ENCODE peak calls at places on chromosomes 6 and 20, in eight cellular contexts. I is B cell; R is activated CD4-positive, alpha-beta T cell treated with anti-CD3 and anti-CD28 coated beads, Interleukin-2, amount 10 ng/mL, durations not matched to agents 7 days and 5 days; Y is mesenchymal stem cell; W is H54; E is RPMI8226; H is cardiac fibroblast; X is iPS-NIHi11. F is an unnamed sample.

GRCh38 chr6:53707108-53707897 is 41.7 kb upstream of the KLHL31 start:
- DNase-seq in I (no peak), R (no peak), Y (no peak), W (no peak), E (no peak), H (no peak), X (no peak), F (no peak)

GRCh38 chr20:9110365-9110764 is 41.5 kb downstream of the PLCB4 start:
- DNase-seq in I (no peak), R (no peak), Y (peak), W (no peak), E (no peak), H (peak), X (no peak), F (no peak)

GRCh38 chr20:42996141-42996540 is 193.6 kb downstream of the PTPRT start:
- DNase-seq in I (no peak), R (no peak), Y (no peak), W (no peak), E (no peak), H (no peak), X (no peak), F (no peak)

GRCh38 chr6:135753196-135753595 is 98.3 kb upstream of the PDE7B start:
- DNase-seq in I (no peak), R (no peak), Y (no peak), W (no peak), E (no peak), H (no peak), X (no peak), F (no peak)

GRCh38 chr20:728022-728944 is 40.0 kb downstream of the SLC52A3 start:
- DNase-seq in I (no peak), R (peak), Y (peak), W (no peak), E (peak), H (peak), X (peak), F (peak)

GRCh38 chr6:110813813-110814487 is 1.3 kb downstream of the CDK19 start:
- DNase-seq in I (peak), R (no peak), Y (peak), W (no peak), E (peak), H (no peak), X (peak), F (peak)

GRCh38 chr6:5072440-5072839 is 12.7 kb upstream of the PPP1R3G start:
- DNase-seq in I (no peak), R (peak), Y (no peak), W (no peak), E (no peak), H (no peak), X (no peak), F (no peak)

GRCh38 chr20:43187476-43188233 is 2.1 kb downstream of the PTPRT start:
- DNase-seq in I (no peak), R (peak), Y (peak), W (peak), E (peak), H (peak), X (peak), F (peak)

GRCh38 chr6:64890609-64891008 is 816.4 kb downstream of the EYS start:
- DNase-seq in I (no peak), R (no peak), Y (no peak), W (no peak), E (no peak), H (peak), X (no peak), F (no peak)

GRCh38 chr6:33683051-33683571 is 28.4 kb downstream of the UQCC2 start:
- DNase-seq in I (no peak), R (peak), Y (no peak), W (no peak), E (no peak), H (peak), X (no peak), F (no peak)

GRCh38 chr6:20905377-20905776 is 371.1 kb downstream of the CDKAL1 start:
- DNase-seq in I (no peak), R (no peak), Y (no peak), W (no peak), E (no peak), H (no peak), X (no peak), F (no peak)

GRCh38 chr6:87551799-87552198 is 38.0 kb downstream of the RARS2 start:
- DNase-seq in I (no peak), R (no peak), Y (no peak), W (no peak), E (no peak), H (no peak), X (no peak), F (no peak)

GRCh38 chr6:210778-211177 is 81.5 kb upstream of the DUSP22 start:
- DNase-seq in I (no peak), R (no peak), Y (no peak), W (no peak), E (no peak), H (no peak), X (no peak), F (no peak)

GRCh38 chr20:49705358-49705757 is 8.3 kb downstream of the B4GALT5 start:
- DNase-seq in I (no peak), R (no peak), Y (no peak), W (no peak), E (peak), H (no peak), X (no peak), F (no peak)

GRCh38 chr20:21180248-21180647 is 54.4 kb downstream of the KIZ start:
- DNase-seq in I (no peak), R (no peak), Y (no peak), W (no peak), E (no peak), H (no peak), X (peak), F (no peak)

GRCh38 chr6:4848382-4849068 is 72.3 kb downstream of the CDYL start:
- DNase-seq in I (no peak), R (no peak), Y (peak), W (no peak), E (peak), H (no peak), X (no peak), F (no peak)

GRCh38 chr20:11982289-11982957 is 64.7 kb downstream of the BTBD3 start:
- DNase-seq in I (no peak), R (no peak), Y (no peak), W (no peak), E (no peak), H (no peak), X (no peak), F (no peak)

GRCh38 chr6:41185991-41186675 is 14.8 kb downstream of the TREML2 start:
- DNase-seq in I (no peak), R (no peak), Y (no peak), W (no peak), E (no peak), H (no peak), X (no peak), F (no peak)

GRCh38 chr20:6140947-6141346 is 18.1 kb upstream of the FERMT1 start:
- DNase-seq in I (no peak), R (no peak), Y (peak), W (peak), E (peak), H (no peak), X (no peak), F (no peak)

GRCh38 chr6:167968091-167968490 is 29.4 kb upstream of the KIF25 start:
- DNase-seq in I (no peak), R (peak), Y (no peak), W (no peak), E (peak), H (no peak), X (peak), F (no peak)

GRCh38 chr6:92701425-92702096 is 717.8 kb downstream of the EPHA7 start:
- DNase-seq in I (no peak), R (no peak), Y (no peak), W (no peak), E (no peak), H (no peak), X (no peak), F (no peak)

GRCh38 chr20:17806739-17807441 is 107.1 kb downstream of the BANF2 start:
- DNase-seq in I (no peak), R (no peak), Y (no peak), W (no peak), E (no peak), H (peak), X (peak), F (no peak)

GRCh38 chr20:17542993-17543412 is 11.8 kb upstream of the BFSP1 start:
- DNase-seq in I (no peak), R (no peak), Y (peak), W (no peak), E (no peak), H (peak), X (no peak), F (no peak)

GRCh38 chr6:112241820-112242443 is 12.4 kb downstream of the LAMA4 start:
- DNase-seq in I (no peak), R (no peak), Y (no peak), W (no peak), E (no peak), H (no peak), X (no peak), F (no peak)

GRCh38 chr20:35641743-35642142 is 23.0 kb downstream of the CPNE1 start:
- DNase-seq in I (no peak), R (no peak), Y (no peak), W (no peak), E (no peak), H (no peak), X (no peak), F (no peak)